ENCODE peak calls at places on chromosomes 1 and 21, in five cellular contexts. C is mucosa of descending colon, O is suprapubic skin, P is astrocyte, Z is PC-3. I is an unnamed sample.

GRCh38 chr1:163082971-163083370 is 13.8 kb downstream of the RGS4 start:
- DNase-seq in C (no peak), O (no peak), P (no peak), Z (peak; percentile 21), I (no peak)

GRCh38 chr1:158084747-158085146 is 91.3 kb downstream of the KIRREL1 start:
- DNase-seq in C (no peak), O (no peak), P (no peak), Z (no peak), I (no peak)

GRCh38 chr1:221643404-221644175 is 98.3 kb downstream of the DUSP10 start:
- DNase-seq in C (no peak), O (no peak), P (no peak), Z (no peak), I (no peak)

GRCh38 chr1:150895618-150896017 is 8.7 kb downstream of the CTXND2 start:
- DNase-seq in C (no peak), O (no peak), P (peak; percentile 37), Z (peak; percentile 95), I (no peak)

GRCh38 chr1:113191579-113192076 is 118.6 kb downstream of the LRIG2 start:
- DNase-seq in C (peak; percentile 67), O (no peak), P (no peak), Z (peak; percentile 15), I (no peak)

GRCh38 chr1:183757061-183757460 is 47.9 kb upstream of the RGL1 start:
- DNase-seq in C (no peak), O (no peak), P (peak; percentile 88), Z (peak; percentile 78), I (no peak)

GRCh38 chr1:228846952-228847351 is 111.7 kb downstream of the RHOU start:
- DNase-seq in C (no peak), O (no peak), P (no peak), Z (no peak), I (no peak)

GRCh38 chr1:161379071-161379470 is 11.4 kb upstream of the CFAP126 start:
- DNase-seq in C (no peak), O (no peak), P (no peak), Z (no peak), I (no peak)

GRCh38 chr1:44799770-44800584 is at the start of gene PLK3:
- DNase-seq in C (peak; percentile 99), O (peak; percentile 99), P (peak; percentile 93), Z (peak; percentile 96), I (peak; percentile 99)

GRCh38 chr21:44436111-44436611 is 19.1 kb upstream of the LRRC3 start:
- DNase-seq in C (peak; percentile 15), O (peak; percentile 40), P (no peak), Z (no peak), I (peak; percentile 45)

GRCh38 chr1:52152976-52153375 is 11.1 kb downstream of the ZFYVE9 start:
- DNase-seq in C (no peak), O (no peak), P (no peak), Z (no peak), I (no peak)

GRCh38 chr1:161266096-161266679 is 7.6 kb downstream of the PCP4L1 start:
- DNase-seq in C (no peak), O (no peak), P (no peak), Z (peak; percentile 41), I (no peak)

GRCh38 chr1:217004776-217005436 is 281.7 kb upstream of the ESRRG start:
- DNase-seq in C (no peak), O (no peak), P (no peak), Z (peak; percentile 79), I (no peak)

GRCh38 chr1:34683616-34684015 is 71.2 kb upstream of the GJB5 start:
- DNase-seq in C (no peak), O (no peak), P (no peak), Z (no peak), I (no peak)

GRCh38 chr1:39262802-39263201 is 58.3 kb downstream of the MACF1 start:
- DNase-seq in C (no peak), O (no peak), P (no peak), Z (no peak), I (no peak)

GRCh38 chr1:2941040-2941439 is 80.2 kb upstream of the ACTRT2 start:
- DNase-seq in C (no peak), O (no peak), P (no peak), Z (no peak), I (no peak)
- H3K9me3 ChIP-seq in C (peaks cover 3% of the 10 kb centered on the region), O (peaks cover 17% of the 10 kb centered on the region), P (peaks cover 18% of the 10 kb centered on the region), Z (no peaks in the 10 kb centered on the region), I (no peaks in the 10 kb centered on the region)

DNA sequence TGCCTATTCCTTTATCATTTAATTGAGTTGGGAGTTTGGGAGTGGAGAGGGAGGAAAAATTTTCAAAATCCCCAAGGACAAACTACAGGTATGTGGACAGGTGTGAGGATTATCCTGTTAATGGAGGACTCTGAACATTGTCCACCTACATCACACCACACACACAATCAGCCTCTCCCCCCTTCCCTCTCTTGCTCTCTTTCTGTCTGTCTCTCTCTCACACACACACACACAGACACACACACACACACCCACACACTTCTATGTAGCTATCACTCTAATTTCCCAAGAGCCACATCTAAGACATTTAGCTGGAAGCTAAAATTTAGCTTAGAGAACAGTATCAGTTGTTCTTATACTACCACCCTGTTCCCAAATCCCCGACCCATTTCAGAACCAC is 1.5 kb downstream of the S100A8 start:
- DNase-seq in C (no peak), O (no peak), P (no peak), Z (no peak), I (no peak)
- H3K4me3 ChIP-seq in C (no peak overlapping the region), O (no peak overlapping the region), P (no peak overlapping the region), Z (no peak overlapping the region), I (no peak overlapping the region)

DNA sequence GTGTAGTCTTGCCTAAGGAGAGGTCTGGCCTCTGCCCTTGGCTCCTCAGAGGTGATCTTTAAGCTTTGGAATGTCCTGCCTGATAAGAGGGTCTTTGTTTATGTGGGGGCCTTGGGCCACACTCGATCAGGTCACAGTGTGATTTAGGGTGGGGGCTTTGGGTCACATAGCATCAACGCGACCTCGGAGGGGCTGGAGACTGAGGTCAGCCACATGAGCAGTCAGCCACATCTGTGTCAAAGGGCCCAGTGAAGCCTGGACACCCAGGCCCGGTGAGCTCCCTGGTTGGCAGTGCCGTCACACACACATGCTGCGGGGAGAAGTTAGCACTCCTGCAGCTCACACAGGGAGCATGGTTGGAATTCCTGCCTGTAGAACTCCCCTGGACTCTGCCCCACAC is 345.0 kb downstream of the NPHP4 start:
- DNase-seq in C (no peak), O (no peak), P (no peak), Z (no peak), I (no peak)
- H3K9me3 ChIP-seq in C (no peaks in the 10 kb centered on the region), O (no peaks in the 10 kb centered on the region), P (peaks cover 22% of the 10 kb centered on the region), Z (no peaks in the 10 kb centered on the region), I (no peaks in the 10 kb centered on the region)

DNA sequence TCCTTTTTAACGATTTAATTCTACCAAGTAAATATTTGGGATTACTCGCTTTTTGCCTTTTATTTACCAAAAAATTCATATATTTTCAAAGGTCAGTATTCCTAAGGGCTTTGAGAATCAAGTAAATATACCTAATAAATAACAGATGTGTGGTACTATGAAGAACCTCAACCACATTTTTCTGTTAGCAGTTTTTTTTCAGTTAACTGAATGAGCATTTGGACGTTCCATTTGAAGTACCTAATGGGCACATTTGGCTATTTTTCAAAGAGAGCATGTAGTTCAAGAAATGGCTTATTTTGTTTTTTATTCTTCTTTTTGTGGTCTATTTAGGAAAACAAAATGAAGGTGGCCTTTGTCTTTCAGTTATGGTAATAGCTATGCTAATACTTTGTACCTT is 253.0 kb downstream of the GPR52 start:
- DNase-seq in C (no peak), O (no peak), P (no peak), Z (no peak), I (no peak)
- H3K4me3 ChIP-seq in C (no peak overlapping the region), O (no peak overlapping the region), P (no peak overlapping the region), Z (no peak overlapping the region), I (no peak overlapping the region)

GRCh38 chr21:46168659-46169386 is 13.4 kb upstream of the FTCD start:
- DNase-seq in C (no peak), O (no peak), P (no peak), Z (no peak), I (no peak)

GRCh38 chr21:46171585-46171984 is 12.7 kb downstream of the SPATC1L start:
- DNase-seq in C (no peak), O (peak; percentile 32), P (no peak), Z (no peak), I (no peak)

GRCh38 chr21:46172863-46173528 is 11.3 kb downstream of the SPATC1L start:
- DNase-seq in C (no peak), O (peak; percentile 44), P (no peak), Z (no peak), I (no peak)

GRCh38 chr21:46173573-46173972 is 10.7 kb downstream of the SPATC1L start:
- DNase-seq in C (no peak), O (peak; percentile 51), P (no peak), Z (no peak), I (no peak)

DNA sequence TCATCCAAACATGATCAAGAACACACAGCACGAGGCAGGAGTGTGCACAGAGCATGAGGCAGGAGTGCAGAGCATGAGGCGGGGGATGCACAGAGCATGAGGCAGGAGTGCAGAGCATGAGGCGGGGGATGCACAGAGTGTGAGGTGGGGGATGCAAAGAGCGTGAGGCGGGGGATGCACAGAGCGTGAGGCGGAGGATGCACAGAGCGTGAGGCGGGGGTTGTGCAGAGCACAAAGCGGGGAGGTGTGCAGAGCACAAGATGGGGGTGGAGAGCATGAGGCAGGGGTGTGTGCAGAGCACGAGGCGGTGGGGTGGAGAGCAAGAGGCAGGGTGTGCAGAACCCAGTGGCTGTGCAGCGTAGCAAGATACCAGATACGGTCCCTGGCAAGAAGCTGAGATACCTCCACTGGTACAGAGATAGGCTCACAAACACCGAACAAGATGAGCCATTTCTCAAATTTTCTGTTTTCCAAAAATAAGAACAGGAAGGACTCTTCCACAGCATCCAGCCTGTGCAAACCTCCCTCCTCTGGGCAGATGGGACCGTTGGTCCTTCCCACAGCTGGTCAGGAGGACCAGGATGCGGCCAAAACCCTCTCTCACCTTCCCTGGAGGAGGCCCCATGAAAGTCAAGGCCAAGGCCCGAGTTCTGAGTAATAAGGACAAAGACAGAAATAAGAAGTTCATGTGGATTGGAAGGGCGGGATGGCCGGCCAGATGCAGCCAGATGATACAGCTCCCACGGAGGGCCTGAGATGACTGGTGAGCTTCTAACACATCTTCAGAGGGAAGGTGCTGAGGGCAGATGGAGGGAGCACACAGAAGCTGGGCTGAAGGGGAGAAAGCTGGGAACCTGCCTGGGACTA is 12.0 kb downstream of the SPATC1L start:
- DNase-seq in C (no peak), O (peak; percentile 27), P (no peak), Z (no peak), I (no peak)
- H3K9me3 ChIP-seq in C (peaks cover 13% of the 10 kb centered on the region), O (no peaks in the 10 kb centered on the region), P (peaks cover 3% of the 10 kb centered on the region), Z (no peaks in the 10 kb centered on the region), I (no peaks in the 10 kb centered on the region)